ENCODE peak calls at places on chromosomes 16 and 17, in ten cellular contexts. S is spleen, R is stomach, P is Panc1, B is breast epithelium, H is suprapubic skin, Z is endothelial cell of umbilical vein, C is HepG2, M is GM23338, O is vagina. D is an unnamed sample.

GRCh38 chr16:74923766-74924460 is 61.0 kb downstream of the WDR59 start:
- DNase-seq in P (no peak), M (no peak), H (no peak), R (peak; percentile 28), O (no peak), Z (no peak), S (no peak), B (peak; percentile 47), C (peak; percentile 48), D (no peak)

GRCh38 chr16:10172848-10173655 is 9.2 kb downstream of the GRIN2A start:
- DNase-seq in Z (no peak), H (no peak), M (peak; percentile 23), O (no peak), P (no peak), C (no peak), B (no peak), S (no peak), R (no peak), D (no peak)

GRCh38 chr16:53100889-53101288 is 46.1 kb downstream of the CHD9 start:
- DNase-seq in O (no peak), S (no peak), H (no peak), C (no peak), Z (no peak), M (no peak), B (no peak), P (no peak), R (no peak), D (no peak)

GRCh38 chr17:40095944-40096791 is 4.2 kb downstream of the NR1D1 start:
- DNase-seq in B (no peak), M (no peak), Z (no peak), H (no peak), C (no peak), P (no peak), O (no peak), R (peak; percentile 57), S (peak; percentile 93), D (no peak)

GRCh38 chr16:49434733-49435132 is 61.1 kb downstream of the C16orf78 start:
- DNase-seq in C (no peak), Z (no peak), B (no peak), H (no peak), S (peak; percentile 23), O (no peak), P (no peak), M (no peak), R (no peak), D (no peak)

GRCh38 chr16:83300326-83300725 is 507.5 kb upstream of the HSBP1 start:
- DNase-seq in C (no peak), R (no peak), B (no peak), Z (no peak), H (no peak), S (no peak), M (no peak), O (no peak), P (no peak), D (no peak)

GRCh38 chr16:69073181-69073669 is 32.2 kb upstream of the HAS3 start:
- DNase-seq in R (no peak), S (no peak), Z (peak; percentile 38), B (no peak), M (no peak), O (no peak), C (peak; percentile 38), P (peak; percentile 87), H (no peak), D (no peak)

GRCh38 chr16:21563676-21564075 is 35.7 kb upstream of the METTL9 start:
- DNase-seq in O (no peak), H (peak; percentile 52), S (peak; percentile 10), P (no peak), C (no peak), M (no peak), R (no peak), Z (no peak), B (no peak), D (no peak)

GRCh38 chr17:61324540-61324868 is 75.1 kb upstream of the TBX2 start:
- DNase-seq in M (no peak), P (peak; percentile 12), C (peak; percentile 49), B (no peak), R (no peak), S (no peak), H (no peak), O (no peak), Z (peak; percentile 29), D (no peak)

GRCh38 chr16:30551781-30552180 is 6.4 kb downstream of the ZNF764 start:
- DNase-seq in C (no peak), S (no peak), Z (no peak), P (no peak), B (no peak), O (no peak), R (no peak), M (no peak), H (no peak), D (no peak)

GRCh38 chr16:70395345-70395901 is 43.5 kb downstream of the ST3GAL2 start:
- DNase-seq in H (no peak), B (no peak), S (peak; percentile 94), R (peak; percentile 77), Z (peak; percentile 59), O (no peak), P (no peak), C (peak; percentile 72), M (peak; percentile 90), D (peak; percentile 81)

GRCh38 chr17:32803544-32803943 is 73.4 kb downstream of the MYO1D start:
- DNase-seq in C (no peak), M (no peak), B (no peak), O (no peak), P (no peak), Z (peak; percentile 89), H (no peak), S (no peak), R (no peak), D (no peak)

GRCh38 chr17:66638707-66639479 is 196.0 kb upstream of the CACNG5 start:
- DNase-seq in R (no peak), M (no peak), C (no peak), O (no peak), H (no peak), Z (no peak), S (no peak), B (no peak), P (no peak), D (no peak)

GRCh38 chr16:65773319-65773874 is 593.1 kb upstream of the CDH5 start:
- DNase-seq in O (no peak), C (no peak), S (no peak), H (no peak), B (no peak), P (no peak), M (peak; percentile 51), R (no peak), Z (no peak), D (peak; percentile 8)

GRCh38 chr17:42853597-42853967 is 2.6 kb downstream of the AOC3 start:
- DNase-seq in O (no peak), H (peak; percentile 45), P (no peak), M (no peak), C (no peak), B (no peak), Z (no peak), S (peak; percentile 25), R (no peak), D (no peak)

GRCh38 chr17:29640981-29641642 is 18.4 kb upstream of the CORO6 start:
- DNase-seq in P (no peak), H (no peak), R (no peak), B (no peak), C (no peak), Z (peak; percentile 97), S (no peak), M (no peak), O (no peak), D (no peak)

DNA sequence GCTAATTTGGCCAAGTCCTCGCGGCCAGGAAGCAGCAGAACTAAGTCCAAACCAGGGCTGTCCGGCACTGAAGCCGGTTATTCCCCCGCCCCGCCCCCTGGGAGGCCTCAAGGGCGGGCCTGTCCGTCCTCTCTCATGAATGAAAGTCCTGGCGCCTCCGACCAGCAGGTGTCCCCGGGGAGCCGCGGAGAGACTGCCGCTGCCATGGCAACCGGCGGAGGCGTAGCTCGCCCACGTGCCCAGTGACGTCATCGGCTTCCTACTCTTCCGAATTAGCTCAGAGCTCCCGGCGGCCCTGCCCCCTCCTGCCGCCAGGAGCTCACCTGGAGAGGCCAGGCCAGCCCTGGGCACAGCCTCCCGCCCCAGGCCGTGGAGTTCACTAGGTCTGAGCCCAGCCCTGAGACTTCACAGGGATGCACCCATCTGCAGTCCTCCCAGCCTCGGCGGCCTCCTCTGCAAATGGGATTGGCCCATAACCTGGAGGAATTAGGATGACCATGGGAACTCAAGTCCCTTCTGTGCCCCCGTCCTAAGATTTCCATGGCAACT is 1.3 kb downstream of the SPATA2L start:
- DNase-seq in B (peak; percentile 100), C (peak; percentile 99), O (no peak), H (peak; percentile 98), P (peak; percentile 73), S (peak; percentile 100), Z (peak; percentile 96), M (peak; percentile 100), R (peak; percentile 100), D (peak; percentile 90)
- TF ChIP-seq POLR2AphosphoS5 in B (peak; percentile 65), C (peak; percentile 44), O (peak; percentile 91), H (no peak), P (no peak), S (peak; percentile 90), Z (peak; percentile 29), M (no peak), R (peak; percentile 84), D (no peak)

GRCh38 chr17:76737082-76737675 is at the start of gene SRSF2:
- DNase-seq in H (peak; percentile 99), S (peak; percentile 99), Z (peak; percentile 99), C (peak; percentile 98), P (peak; percentile 76), B (peak; percentile 98), M (peak; percentile 99), O (peak; percentile 99), R (peak; percentile 99), D (peak; percentile 92)
- TF ChIP-seq POLR2AphosphoS5 in H (peak; percentile 98), S (peak; percentile 100), Z (peak; percentile 100), C (peak; percentile 99), P (peak; percentile 100), B (peak; percentile 100), M (peak; percentile 99), O (peak; percentile 98), R (peak; percentile 100), D (peak; percentile 99)

GRCh38 chr17:82105882-82106696 is 8.1 kb upstream of the FASN start:
- DNase-seq in Z (no peak), R (peak; percentile 83), C (peak; percentile 94), P (no peak), M (peak; percentile 89), H (peak; percentile 78), S (peak; percentile 91), B (peak; percentile 63), O (no peak), D (peak; percentile 59)
- TF ChIP-seq POLR2AphosphoS5 in Z (no peak), R (peak; percentile 84), C (peak; percentile 94), P (peak; percentile 54), M (peak; percentile 61), H (no peak), S (peak; percentile 88), B (peak; percentile 30), O (no peak), D (no peak)

DNA sequence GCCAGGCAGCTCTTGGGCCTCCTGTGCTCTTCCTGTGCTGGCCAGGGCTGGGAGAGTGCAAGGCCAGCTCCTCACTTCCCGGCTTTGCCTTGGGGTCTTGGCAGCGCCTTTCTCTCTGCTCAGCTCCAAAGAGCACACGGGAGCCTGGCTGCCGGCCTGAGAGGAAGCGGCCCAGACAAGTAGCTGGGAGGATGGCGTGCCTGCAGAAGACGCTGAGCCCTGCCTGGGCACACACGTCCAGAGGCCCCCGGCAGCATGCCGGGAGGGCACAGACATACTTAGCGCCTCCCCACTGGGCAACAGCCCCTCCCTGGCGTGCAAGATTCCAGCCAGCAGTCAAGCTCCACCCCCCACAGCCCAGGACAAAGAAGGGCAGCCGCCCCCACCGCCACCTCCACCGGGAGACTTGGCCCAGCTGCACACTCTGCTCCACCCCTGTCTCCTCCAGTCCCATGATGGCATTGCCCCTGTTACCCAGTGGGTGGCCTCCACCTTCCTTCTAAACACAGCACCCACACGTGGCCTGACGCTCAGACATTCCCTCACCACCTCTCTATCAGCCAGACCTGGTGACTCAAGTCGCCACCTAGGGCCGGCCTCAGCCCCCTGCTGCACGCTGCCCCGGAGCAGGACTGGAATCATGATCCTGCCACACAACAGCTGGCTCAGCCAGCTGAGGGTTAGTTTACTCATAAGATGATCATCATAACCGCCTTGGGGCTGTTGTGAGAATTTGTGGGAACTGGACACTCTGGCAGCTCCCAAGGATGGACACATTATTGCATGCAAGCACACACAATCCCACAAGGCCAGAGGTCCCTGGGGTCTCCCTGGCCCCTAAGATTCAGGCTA is 12.4 kb downstream of the SGCA start:
- DNase-seq in B (peak; percentile 86), S (peak; percentile 91), R (peak; percentile 79), H (no peak), P (peak; percentile 41), O (no peak), M (peak; percentile 80), Z (peak; percentile 84), C (peak; percentile 89), D (peak; percentile 76)
- TF ChIP-seq POLR2AphosphoS5 in B (no peak), S (peak; percentile 71), R (peak; percentile 54), H (no peak), P (peak; percentile 42), O (peak; percentile 43), M (no peak), Z (peak; percentile 52), C (no peak), D (no peak)